ENCODE peak calls at places on chromosomes 12 and 14, in eight cellular contexts. V is COR-L47; A is astrocyte of the spinal cord; W is nucleus accumbens; J is GM20000; K is fibroblast of gingiva; D is H54; X is stimulated activated CD4-positive, alpha-beta T cell treated with anti-CD3 and anti-CD28 coated beads, Interleukin-15, amount 100 ng/mL, for 1 hour. M is an unnamed sample.

GRCh38 chr12:116773276-116773731 is 35.2 kb downstream of the RNFT2 start:
- DNase-seq in J (no peak), A (no peak), D (no peak), X (no peak), V (no peak), W (no peak), K (peak; percentile 47), M (no peak)

GRCh38 chr12:123120452-123121166 is 30.3 kb downstream of the PITPNM2 start:
- DNase-seq in A (no peak), J (no peak), W (no peak), X (no peak), V (no peak), D (no peak), K (no peak), M (no peak)

GRCh38 chr14:45185110-45185814 is 49.5 kb downstream of the FANCM start:
- DNase-seq in J (no peak), A (no peak), W (no peak), D (no peak), V (no peak), K (peak; percentile 14), X (no peak), M (no peak)

GRCh38 chr14:69052181-69052601 is 73.1 kb upstream of the ACTN1 start:
- DNase-seq in J (no peak), D (no peak), A (no peak), X (no peak), V (no peak), W (no peak), K (no peak), M (no peak)

GRCh38 chr12:47990351-47991105 is 13.7 kb downstream of the COL2A1 start:
- DNase-seq in V (no peak), X (no peak), W (no peak), K (no peak), J (peak; percentile 75), A (no peak), D (no peak), M (peak; percentile 58)

GRCh38 chr14:100866666-100867630 is 36.6 kb downstream of the RTL1 start:
- DNase-seq in K (no peak), J (no peak), A (no peak), V (no peak), W (no peak), D (no peak), X (no peak), M (no peak)

GRCh38 chr12:104742551-104742961 is 215.5 kb downstream of the SLC41A2 start:
- DNase-seq in V (peak; percentile 73), W (peak; percentile 49), K (no peak), A (no peak), J (no peak), X (no peak), D (no peak), M (no peak)

GRCh38 chr12:52522346-52523011 is 2.3 kb upstream of the KRT5 start:
- DNase-seq in D (peak; percentile 76), V (peak; percentile 49), W (no peak), K (peak; percentile 42), X (no peak), A (no peak), J (no peak), M (no peak)

GRCh38 chr12:59637657-59638150 is 41.9 kb downstream of the SLC16A7 start:
- DNase-seq in V (no peak), X (no peak), K (no peak), J (no peak), D (no peak), W (no peak), A (no peak), M (no peak)

GRCh38 chr12:28998662-28999120 is 150.4 kb upstream of the FAR2 start:
- DNase-seq in W (no peak), X (no peak), K (peak; percentile 60), D (no peak), J (peak; percentile 8), A (peak; percentile 52), V (no peak), M (no peak)

GRCh38 chr12:128008341-128008740 is 258.6 kb upstream of the TMEM132C start:
- DNase-seq in X (no peak), V (no peak), A (peak; percentile 85), W (no peak), K (no peak), D (no peak), J (no peak), M (no peak)

GRCh38 chr12:49037111-49037946 is 18.8 kb upstream of the PRKAG1 start:
- DNase-seq in W (no peak), V (no peak), D (no peak), X (no peak), J (no peak), K (no peak), A (no peak), M (no peak)

GRCh38 chr12:12327802-12328201 is 22.2 kb downstream of the MANSC1 start:
- DNase-seq in J (peak; percentile 67), W (no peak), D (peak; percentile 33), V (peak; percentile 34), X (no peak), K (peak; percentile 48), A (peak; percentile 68), M (peak; percentile 25)

GRCh38 chr14:36967892-36968555 is 204.4 kb downstream of the SLC25A21 start:
- DNase-seq in D (no peak), J (no peak), X (no peak), K (no peak), V (no peak), A (no peak), W (no peak), M (no peak)

GRCh38 chr12:71447691-71448660 is 8.4 kb downstream of the LGR5 start:
- DNase-seq in X (no peak), D (no peak), V (no peak), K (peak; percentile 17), W (peak; percentile 31), A (peak; percentile 69), J (no peak), M (no peak)

GRCh38 chr12:11765817-11766794 is 116.6 kb downstream of the ETV6 start:
- DNase-seq in D (no peak), V (no peak), K (peak; percentile 63), J (peak; percentile 63), A (peak; percentile 64), W (peak; percentile 21), X (no peak), M (peak; percentile 92)

GRCh38 chr14:79661762-79662161 is 549.5 kb downstream of the DIO2 start:
- DNase-seq in X (no peak), W (no peak), A (peak; percentile 49), D (no peak), K (no peak), J (no peak), V (peak; percentile 30), M (no peak)

GRCh38 chr14:85308531-85309300 is 221.2 kb upstream of the FLRT2 start:
- DNase-seq in V (no peak), K (no peak), D (no peak), X (no peak), W (no peak), A (peak; percentile 15), J (no peak), M (no peak)

GRCh38 chr12:64400041-64400440 is 4.2 kb upstream of the XPOT start:
- DNase-seq in W (peak; percentile 16), D (peak; percentile 46), J (no peak), A (peak; percentile 37), X (no peak), V (no peak), K (peak; percentile 41), M (no peak)

GRCh38 chr12:94134226-94134795 is 14.1 kb upstream of the PLXNC1 start:
- DNase-seq in W (no peak), X (no peak), D (peak; percentile 54), J (peak; percentile 69), V (peak; percentile 36), A (peak; percentile 60), K (peak; percentile 43), M (no peak)

GRCh38 chr14:96376093-96376492 is 12.8 kb downstream of the GSKIP start:
- DNase-seq in K (no peak), D (no peak), X (no peak), J (no peak), W (no peak), V (no peak), A (no peak), M (no peak)

GRCh38 chr12:119312904-119313303 is 21.6 kb upstream of the CCDC60 start:
- DNase-seq in D (no peak), W (no peak), X (no peak), V (no peak), K (no peak), J (no peak), A (no peak), M (no peak)

GRCh38 chr14:99081880-99082279 is 190.1 kb downstream of the BCL11B start:
- DNase-seq in A (no peak), D (no peak), X (no peak), J (no peak), V (no peak), K (no peak), W (no peak), M (no peak)

GRCh38 chr12:106580671-106581508 is 1.9 kb upstream of the RFX4 start:
- DNase-seq in J (no peak), X (no peak), K (no peak), D (no peak), V (no peak), W (no peak), A (no peak), M (no peak)

GRCh38 chr12:45369065-45369464 is 153.2 kb downstream of the ANO6 start:
- DNase-seq in X (no peak), K (peak; percentile 63), J (no peak), D (peak; percentile 24), V (no peak), W (no peak), A (peak; percentile 73), M (no peak)

GRCh38 chr12:1793426-1794210 is 26.7 kb upstream of the LRTM2 start:
- DNase-seq in K (no peak), W (no peak), J (peak; percentile 4), X (no peak), A (no peak), V (no peak), D (no peak), M (no peak)

GRCh38 chr12:126602611-126603010 is 1537.4 kb downstream of the AACS start:
- DNase-seq in J (no peak), X (no peak), W (no peak), K (no peak), D (no peak), A (no peak), V (no peak), M (no peak)

M was measured in GM12878.